ENCODE peak calls at places on chromosomes 2 and 18, in seven cellular contexts. N is small intestine; K is aorta; T is CD8-positive, alpha-beta memory T cell; W is tibial artery; B is DND-41; Z is neuronal stem cell. D is an unnamed sample.

GRCh38 chr18:32424696-32425095 is 46.0 kb downstream of the GAREM1 start:
- DNase-seq in N (no peak), K (no peak), T (no peak), W (no peak), B (no peak), Z (no peak), D (no peak)

GRCh38 chr2:15788458-15789229 is 151.7 kb upstream of the MYCN start:
- DNase-seq in N (no peak), K (no peak), T (no peak), W (no peak), B (no peak), Z (no peak), D (no peak)

GRCh38 chr2:113232730-113233129 is 46.0 kb downstream of the PAX8 start:
- DNase-seq in N (no peak), K (no peak), T (no peak), W (no peak), B (no peak), Z (no peak), D (no peak)

GRCh38 chr2:37378411-37378810 is 34.0 kb downstream of the QPCT start:
- DNase-seq in N (no peak), K (no peak), T (no peak), W (no peak), B (no peak), Z (no peak), D (no peak)

GRCh38 chr2:189865836-189866235 is 81.6 kb downstream of the PMS1 start:
- DNase-seq in N (no peak), K (no peak), T (no peak), W (no peak), B (no peak), Z (no peak), D (no peak)

GRCh38 chr2:24365826-24366225 is 5.5 kb upstream of the ITSN2 start:
- DNase-seq in N (no peak), K (no peak), T (no peak), W (no peak), B (no peak), Z (no peak), D (no peak)

GRCh38 chr2:20391951-20392699 is 41.5 kb upstream of the PUM2 start:
- DNase-seq in N (peak; percentile 37), K (no peak), T (no peak), W (no peak), B (no peak), Z (no peak), D (no peak)

GRCh38 chr18:7886436-7886835 is 319.3 kb downstream of the PTPRM start:
- DNase-seq in N (no peak), K (no peak), T (no peak), W (no peak), B (no peak), Z (no peak), D (no peak)

GRCh38 chr2:173678186-173678585 is 287.0 kb downstream of the SP3 start:
- DNase-seq in N (no peak), K (no peak), T (no peak), W (no peak), B (no peak), Z (no peak), D (no peak)

GRCh38 chr2:216618785-216619184 is 14.4 kb upstream of the IGFBP2 start:
- DNase-seq in N (no peak), K (no peak), T (no peak), W (no peak), B (no peak), Z (no peak), D (no peak)

GRCh38 chr18:22883827-22884226 is 49.3 kb upstream of the RBBP8 start:
- DNase-seq in N (no peak), K (no peak), T (no peak), W (no peak), B (no peak), Z (no peak), D (no peak)

GRCh38 chr2:14563324-14563723 is 69.2 kb upstream of the LRATD1 start:
- DNase-seq in N (no peak), K (no peak), T (no peak), W (no peak), B (no peak), Z (no peak), D (no peak)

GRCh38 chr2:12059616-12060441 is 313.4 kb downstream of the LPIN1 start:
- DNase-seq in N (no peak), K (no peak), T (no peak), W (no peak), B (no peak), Z (no peak), D (no peak)

GRCh38 chr2:209526541-209526940 is 102.7 kb downstream of the MAP2 start:
- DNase-seq in N (peak; percentile 38), K (no peak), T (no peak), W (no peak), B (no peak), Z (no peak), D (no peak)

GRCh38 chr18:55343396-55344073 is 244.5 kb downstream of the TCF4 start:
- DNase-seq in N (no peak), K (no peak), T (no peak), W (no peak), B (no peak), Z (no peak), D (no peak)

GRCh38 chr2:164972216-164972615 is 16.9 kb upstream of the SLC38A11 start:
- DNase-seq in N (no peak), K (no peak), T (no peak), W (no peak), B (no peak), Z (no peak), D (no peak)

GRCh38 chr2:149187061-149187460 is 143.3 kb upstream of the LYPD6 start:
- DNase-seq in N (no peak), K (no peak), T (no peak), W (no peak), B (no peak), Z (no peak), D (no peak)

GRCh38 chr2:221494556-221494955 is 77.5 kb downstream of the EPHA4 start:
- DNase-seq in N (no peak), K (no peak), T (no peak), W (no peak), B (no peak), Z (no peak), D (no peak)

GRCh38 chr18:35267809-35268208 is 22.2 kb downstream of the ZSCAN30 start:
- DNase-seq in N (peak; percentile 80), K (peak; percentile 53), T (no peak), W (no peak), B (peak; percentile 26), Z (no peak), D (no peak)

GRCh38 chr18:35268811-35269210 is 21.2 kb downstream of the ZSCAN30 start:
- DNase-seq in N (no peak), K (no peak), T (no peak), W (no peak), B (no peak), Z (no peak), D (no peak)

GRCh38 chr18:35276276-35276675 is 13.8 kb downstream of the ZSCAN30 start:
- DNase-seq in N (no peak), K (no peak), T (no peak), W (no peak), B (no peak), Z (no peak), D (no peak)

GRCh38 chr18:35267161-35267651 is 22.8 kb downstream of the ZSCAN30 start:
- DNase-seq in N (peak; percentile 60), K (peak; percentile 84), T (peak; percentile 72), W (peak; percentile 90), B (peak; percentile 74), Z (no peak), D (no peak)

DNA sequence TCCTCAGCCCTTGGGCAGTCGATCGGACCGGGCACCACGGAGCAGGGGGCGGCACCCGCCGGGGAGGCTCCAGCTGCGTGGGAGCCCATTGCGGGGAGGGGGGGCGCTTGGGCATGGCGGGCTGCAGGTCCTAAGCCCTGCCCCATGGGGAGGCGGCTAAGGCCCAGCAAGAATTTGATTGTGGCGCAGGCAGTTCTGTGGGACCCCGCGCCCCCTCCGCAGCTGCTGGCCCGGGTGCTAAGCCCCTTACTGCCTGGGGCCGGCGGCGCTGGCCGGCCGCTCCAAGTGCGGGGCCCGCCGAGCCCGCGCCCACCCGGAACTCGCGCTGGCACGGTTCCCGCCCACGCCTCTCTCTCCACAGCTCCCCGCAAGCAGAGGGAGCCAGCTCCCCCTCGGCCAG is 18.4 kb downstream of the ZSCAN30 start:
- DNase-seq in N (no peak), K (no peak), T (no peak), W (no peak), B (no peak), Z (no peak), D (no peak)
- H3K9me3 ChIP-seq in N (no peaks in the 10 kb centered on the region), K (no peaks in the 10 kb centered on the region), T (no peaks in the 10 kb centered on the region), W (no peaks in the 10 kb centered on the region), B (peaks cover 3% of the 10 kb centered on the region), Z (peaks cover 8% of the 10 kb centered on the region), D (no peaks in the 10 kb centered on the region)

GRCh38 chr2:88602022-88602421 is 25.2 kb downstream of the EIF2AK3 start:
- DNase-seq in N (no peak), K (no peak), T (no peak), W (no peak), B (no peak), Z (no peak), D (no peak)
- H3K27ac ChIP-seq in N (no peak overlapping the region), K (no peak overlapping the region), T (no peak overlapping the region), W (no peak overlapping the region), B (no peak overlapping the region), Z (no peak overlapping the region), D (no peak overlapping the region)

GRCh38 chr18:45935591-45936335 is 31.4 kb downstream of the EPG5 start:
- DNase-seq in N (peak; percentile 3), K (no peak), T (no peak), W (no peak), B (no peak), Z (no peak), D (no peak)
- H3K36me3 ChIP-seq in N (peaks cover 10% of the 10 kb centered on the region), K (peaks cover 9% of the 10 kb centered on the region), T (peaks cover 15% of the 10 kb centered on the region), W (peaks cover 50% of the 10 kb centered on the region), B (peaks cover 57% of the 10 kb centered on the region), Z (peaks cover 58% of the 10 kb centered on the region), D (no peaks in the 10 kb centered on the region)

GRCh38 chr2:538646-539045 is 138.6 kb downstream of the TMEM18 start:
- DNase-seq in N (no peak), K (no peak), T (no peak), W (no peak), B (no peak), Z (no peak), D (no peak)

GRCh38 chr2:529425-529824 is 147.8 kb downstream of the TMEM18 start:
- DNase-seq in N (peak; percentile 5), K (no peak), T (peak; percentile 31), W (no peak), B (peak; percentile 54), Z (no peak), D (no peak)

GRCh38 chr2:529852-530251 is 147.4 kb downstream of the TMEM18 start:
- DNase-seq in N (no peak), K (no peak), T (no peak), W (no peak), B (no peak), Z (no peak), D (no peak)

DNA sequence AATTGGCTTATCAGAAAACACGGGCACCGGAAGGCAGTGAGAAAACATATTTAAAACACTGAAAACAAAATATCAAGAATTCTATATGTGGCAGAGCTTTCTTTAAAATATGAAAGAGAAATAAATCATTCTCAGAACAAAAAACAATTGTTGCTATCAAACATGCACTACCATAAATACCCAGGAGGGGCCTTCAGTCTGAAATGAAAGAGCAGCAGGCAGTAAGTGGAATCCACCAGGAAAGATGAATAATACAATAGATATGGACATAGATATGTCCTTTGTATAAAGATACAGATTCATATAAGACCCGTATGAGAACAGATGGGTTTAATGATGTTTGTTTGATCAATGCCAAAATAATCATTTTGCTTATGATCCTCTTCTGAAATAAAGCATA is 142.0 kb downstream of the TMEM18 start:
- DNase-seq in N (no peak), K (no peak), T (no peak), W (no peak), B (no peak), Z (no peak), D (no peak)
- H3K9me3 ChIP-seq in N (no peaks in the 10 kb centered on the region), K (peaks cover 5% of the 10 kb centered on the region), T (no peaks in the 10 kb centered on the region), W (peaks cover 10% of the 10 kb centered on the region), B (peaks cover 5% of the 10 kb centered on the region), Z (peaks cover 5% of the 10 kb centered on the region), D (no peaks in the 10 kb centered on the region)

D was measured in iPS DF 6.9.